ENCODE peak calls at places on chromosomes 6 and 20, in nine cellular contexts. One of them, this sample, is unnamed.

GRCh38 chr20:924639-925038 is 8.5 kb upstream of the ANGPT4 start:
- DNase-seq in HCT116: no peak
- DNase-seq in A549: peak; percentile 25
- DNase-seq in tibial nerve: no peak
- DNase-seq in NB4: peak; percentile 78
- DNase-seq in heart left ventricle: no peak
- DNase-seq in transverse colon: no peak
- DNase-seq in body of pancreas: no peak
- DNase-seq in HepG2: peak; percentile 62
- DNase-seq in this sample: no peak

GRCh38 chr20:53833333-53834043 is 236.9 kb downstream of the BCAS1 start:
- DNase-seq in HCT116: no peak
- DNase-seq in heart left ventricle: no peak
- DNase-seq in HepG2: no peak
- DNase-seq in NB4: peak; percentile 33
- DNase-seq in body of pancreas: peak; percentile 22
- DNase-seq in tibial nerve: no peak
- DNase-seq in A549: no peak
- DNase-seq in transverse colon: no peak
- DNase-seq in this sample: no peak

GRCh38 chr6:72130327-72130726 is 244.0 kb downstream of the RIMS1 start:
- DNase-seq in NB4: no peak
- DNase-seq in A549: no peak
- DNase-seq in HepG2: no peak
- DNase-seq in heart left ventricle: no peak
- DNase-seq in HCT116: no peak
- DNase-seq in transverse colon: no peak
- DNase-seq in tibial nerve: no peak
- DNase-seq in body of pancreas: no peak
- DNase-seq in this sample: no peak

GRCh38 chr6:130143709-130144108 is 79.0 kb downstream of the SAMD3 start:
- DNase-seq in HepG2: no peak
- DNase-seq in transverse colon: no peak
- DNase-seq in heart left ventricle: no peak
- DNase-seq in body of pancreas: no peak
- DNase-seq in HCT116: no peak
- DNase-seq in tibial nerve: no peak
- DNase-seq in A549: no peak
- DNase-seq in NB4: no peak
- DNase-seq in this sample: no peak

GRCh38 chr6:16766043-16766521 is 4.8 kb upstream of the ATXN1 start:
- DNase-seq in body of pancreas: no peak
- DNase-seq in transverse colon: no peak
- DNase-seq in HepG2: no peak
- DNase-seq in NB4: peak; percentile 40
- DNase-seq in heart left ventricle: no peak
- DNase-seq in tibial nerve: no peak
- DNase-seq in A549: peak; percentile 84
- DNase-seq in HCT116: peak; percentile 83
- DNase-seq in this sample: no peak

GRCh38 chr6:91042656-91043055 is 455.8 kb upstream of the MAP3K7 start:
- DNase-seq in tibial nerve: no peak
- DNase-seq in A549: no peak
- DNase-seq in HepG2: no peak
- DNase-seq in NB4: no peak
- DNase-seq in HCT116: no peak
- DNase-seq in body of pancreas: no peak
- DNase-seq in transverse colon: no peak
- DNase-seq in heart left ventricle: no peak
- DNase-seq in this sample: no peak

GRCh38 chr6:147392917-147393625 is 115.4 kb upstream of the SAMD5 start:
- DNase-seq in tibial nerve: no peak
- DNase-seq in transverse colon: no peak
- DNase-seq in HCT116: no peak
- DNase-seq in A549: no peak
- DNase-seq in HepG2: no peak
- DNase-seq in NB4: no peak
- DNase-seq in body of pancreas: no peak
- DNase-seq in heart left ventricle: no peak
- DNase-seq in this sample: no peak

GRCh38 chr20:25867776-25868649 is 171.4 kb upstream of the ZNF337 start:
- DNase-seq in HCT116: no peak
- DNase-seq in heart left ventricle: peak; percentile 88
- DNase-seq in NB4: no peak
- DNase-seq in transverse colon: peak; percentile 64
- DNase-seq in HepG2: no peak
- DNase-seq in A549: peak; percentile 78
- DNase-seq in tibial nerve: no peak
- DNase-seq in body of pancreas: peak; percentile 84
- DNase-seq in this sample: peak; percentile 48

GRCh38 chr20:9218412-9219001 is 149.6 kb downstream of the PLCB4 start:
- DNase-seq in HepG2: no peak
- DNase-seq in A549: no peak
- DNase-seq in HCT116: no peak
- DNase-seq in body of pancreas: no peak
- DNase-seq in transverse colon: no peak
- DNase-seq in heart left ventricle: no peak
- DNase-seq in NB4: peak; percentile 23
- DNase-seq in tibial nerve: no peak
- DNase-seq in this sample: no peak

GRCh38 chr6:148177589-148178233 is 164.9 kb upstream of the SASH1 start:
- DNase-seq in heart left ventricle: peak; percentile 74
- DNase-seq in NB4: peak; percentile 44
- DNase-seq in A549: peak; percentile 63
- DNase-seq in HepG2: peak; percentile 30
- DNase-seq in transverse colon: peak; percentile 70
- DNase-seq in HCT116: peak; percentile 31
- DNase-seq in body of pancreas: peak; percentile 62
- DNase-seq in tibial nerve: peak; percentile 70
- DNase-seq in this sample: peak; percentile 52

GRCh38 chr20:57225830-57226229 is 40.6 kb downstream of the BMP7 start:
- DNase-seq in body of pancreas: no peak
- DNase-seq in heart left ventricle: no peak
- DNase-seq in transverse colon: no peak
- DNase-seq in HepG2: no peak
- DNase-seq in HCT116: no peak
- DNase-seq in A549: no peak
- DNase-seq in tibial nerve: no peak
- DNase-seq in NB4: no peak
- DNase-seq in this sample: no peak

GRCh38 chr6:111793711-111794111 is 79.5 kb downstream of the FYN start:
- DNase-seq in tibial nerve: no peak
- DNase-seq in HCT116: no peak
- DNase-seq in transverse colon: peak; percentile 44
- DNase-seq in body of pancreas: no peak
- DNase-seq in NB4: peak; percentile 88
- DNase-seq in A549: no peak
- DNase-seq in HepG2: peak; percentile 86
- DNase-seq in heart left ventricle: no peak
- DNase-seq in this sample: no peak

GRCh38 chr6:132818404-132819359 is 4.3 kb downstream of the RPS12 start:
- DNase-seq in HCT116: no peak
- DNase-seq in heart left ventricle: no peak
- DNase-seq in body of pancreas: no peak
- DNase-seq in NB4: peak; percentile 33
- DNase-seq in transverse colon: no peak
- DNase-seq in tibial nerve: no peak
- DNase-seq in A549: no peak
- DNase-seq in HepG2: peak; percentile 33
- DNase-seq in this sample: no peak

GRCh38 chr6:166556871-166557322 is 29.6 kb downstream of the RAMACL start:
- DNase-seq in NB4: peak; percentile 78
- DNase-seq in tibial nerve: peak; percentile 64
- DNase-seq in body of pancreas: peak; percentile 95
- DNase-seq in heart left ventricle: peak; percentile 94
- DNase-seq in A549: peak; percentile 52
- DNase-seq in transverse colon: peak; percentile 75
- DNase-seq in HCT116: peak; percentile 86
- DNase-seq in HepG2: no peak
- DNase-seq in this sample: peak; percentile 98
- TF ChIP-seq POLR2A in NB4: no peak
- TF ChIP-seq POLR2A in tibial nerve: peak; percentile 7
- TF ChIP-seq POLR2A in body of pancreas: peak; percentile 59
- TF ChIP-seq POLR2A in heart left ventricle: peak; percentile 46
- TF ChIP-seq POLR2A in A549: no peak
- TF ChIP-seq POLR2A in transverse colon: no peak
- TF ChIP-seq POLR2A in HCT116: no peak
- TF ChIP-seq POLR2A in HepG2: no peak
- TF ChIP-seq POLR2A in this sample: peak; percentile 69

DNA sequence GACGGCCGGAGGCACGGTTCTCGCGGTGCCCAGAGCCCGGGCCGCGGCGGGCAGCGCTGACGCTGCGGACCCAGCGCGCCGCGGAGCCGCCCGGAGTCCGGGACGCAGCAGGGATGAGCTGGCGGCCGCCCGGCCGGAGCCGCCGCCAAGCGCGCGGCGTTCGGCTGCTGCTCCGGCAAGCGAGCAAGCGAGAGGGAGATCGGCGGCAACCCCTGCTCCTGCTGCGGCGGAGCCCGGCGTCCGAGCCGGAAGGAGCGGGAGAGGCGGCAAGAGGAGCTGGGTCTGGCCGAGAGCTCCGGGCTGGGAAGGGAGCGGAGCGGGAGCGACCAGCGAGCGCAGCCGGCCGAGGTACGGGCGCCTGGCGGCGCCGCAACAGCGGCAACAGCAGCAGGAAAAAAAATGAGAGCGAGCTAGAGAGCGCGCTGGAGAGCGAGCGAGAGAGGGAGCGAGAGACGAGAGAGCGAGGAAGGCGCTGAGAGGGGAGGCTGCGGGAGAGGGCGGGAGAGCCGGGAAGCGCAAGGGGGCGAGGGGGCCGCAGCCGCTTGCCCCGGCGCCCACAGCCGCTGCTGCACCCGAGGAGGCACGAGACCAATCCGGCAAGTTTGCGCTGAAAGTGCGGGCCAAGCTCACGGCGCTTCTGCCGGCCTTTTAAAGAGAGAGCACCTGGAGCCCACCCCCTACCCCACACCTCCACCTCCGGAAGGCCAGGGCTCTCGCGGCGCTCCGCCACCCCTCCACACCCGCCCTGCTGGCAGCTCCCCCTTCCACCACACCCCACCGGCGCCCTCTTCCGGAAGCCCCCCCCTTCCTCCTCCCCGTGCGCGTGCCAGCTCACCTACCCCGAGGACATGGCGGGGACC is 496 bp downstream of the GRM4 start:
- DNase-seq in NB4: no peak
- DNase-seq in tibial nerve: no peak
- DNase-seq in A549: peak; percentile 37
- DNase-seq in transverse colon: no peak
- DNase-seq in heart left ventricle: no peak
- DNase-seq in body of pancreas: no peak
- DNase-seq in HCT116: no peak
- DNase-seq in HepG2: no peak
- DNase-seq in this sample: no peak
- H3K4me3 ChIP-seq in NB4: no peak overlapping the region
- H3K4me3 ChIP-seq in tibial nerve: no peak overlapping the region
- H3K4me3 ChIP-seq in A549: peak overlapping the region; percentile 48
- H3K4me3 ChIP-seq in transverse colon: peak overlapping the region; percentile 16
- H3K4me3 ChIP-seq in heart left ventricle: peak overlapping the region; percentile 52
- H3K4me3 ChIP-seq in body of pancreas: no peak overlapping the region
- H3K4me3 ChIP-seq in HCT116: peak overlapping the region; percentile 43
- H3K4me3 ChIP-seq in HepG2: peak overlapping the region; percentile 49
- H3K4me3 ChIP-seq in this sample: peak overlapping the region; percentile 28

GRCh38 chr6:53717571-53717970 is 52.0 kb upstream of the KLHL31 start:
- DNase-seq in body of pancreas: no peak
- DNase-seq in heart left ventricle: no peak
- DNase-seq in NB4: no peak
- DNase-seq in tibial nerve: no peak
- DNase-seq in HCT116: no peak
- DNase-seq in A549: no peak
- DNase-seq in HepG2: no peak
- DNase-seq in transverse colon: no peak
- DNase-seq in this sample: no peak

GRCh38 chr6:53721766-53722165 is 56.2 kb upstream of the KLHL31 start:
- DNase-seq in A549: no peak
- DNase-seq in body of pancreas: no peak
- DNase-seq in HCT116: no peak
- DNase-seq in transverse colon: no peak
- DNase-seq in NB4: no peak
- DNase-seq in tibial nerve: no peak
- DNase-seq in HepG2: no peak
- DNase-seq in heart left ventricle: no peak
- DNase-seq in this sample: no peak

GRCh38 chr6:53715434-53715833 is 49.9 kb upstream of the KLHL31 start:
- DNase-seq in body of pancreas: no peak
- DNase-seq in transverse colon: no peak
- DNase-seq in NB4: no peak
- DNase-seq in HCT116: no peak
- DNase-seq in tibial nerve: no peak
- DNase-seq in A549: no peak
- DNase-seq in HepG2: no peak
- DNase-seq in heart left ventricle: no peak
- DNase-seq in this sample: no peak

GRCh38 chr6:53714888-53715287 is 49.3 kb upstream of the KLHL31 start:
- DNase-seq in transverse colon: no peak
- DNase-seq in NB4: no peak
- DNase-seq in tibial nerve: no peak
- DNase-seq in body of pancreas: no peak
- DNase-seq in heart left ventricle: no peak
- DNase-seq in HCT116: no peak
- DNase-seq in A549: no peak
- DNase-seq in HepG2: peak; percentile 70
- DNase-seq in this sample: no peak

GRCh38 chr6:53718597-53719460 is 53.3 kb upstream of the KLHL31 start:
- DNase-seq in HCT116: peak; percentile 65
- DNase-seq in HepG2: peak; percentile 72
- DNase-seq in NB4: peak; percentile 68
- DNase-seq in transverse colon: peak; percentile 41
- DNase-seq in body of pancreas: peak; percentile 83
- DNase-seq in tibial nerve: no peak
- DNase-seq in heart left ventricle: no peak
- DNase-seq in A549: peak; percentile 64
- DNase-seq in this sample: peak; percentile 71
- TF ChIP-seq POLR2A in HCT116: no peak
- TF ChIP-seq POLR2A in HepG2: no peak
- TF ChIP-seq POLR2A in NB4: no peak
- TF ChIP-seq POLR2A in transverse colon: no peak
- TF ChIP-seq POLR2A in body of pancreas: no peak
- TF ChIP-seq POLR2A in tibial nerve: no peak
- TF ChIP-seq POLR2A in heart left ventricle: no peak
- TF ChIP-seq POLR2A in A549: no peak
- TF ChIP-seq POLR2A in this sample: no peak

DNA sequence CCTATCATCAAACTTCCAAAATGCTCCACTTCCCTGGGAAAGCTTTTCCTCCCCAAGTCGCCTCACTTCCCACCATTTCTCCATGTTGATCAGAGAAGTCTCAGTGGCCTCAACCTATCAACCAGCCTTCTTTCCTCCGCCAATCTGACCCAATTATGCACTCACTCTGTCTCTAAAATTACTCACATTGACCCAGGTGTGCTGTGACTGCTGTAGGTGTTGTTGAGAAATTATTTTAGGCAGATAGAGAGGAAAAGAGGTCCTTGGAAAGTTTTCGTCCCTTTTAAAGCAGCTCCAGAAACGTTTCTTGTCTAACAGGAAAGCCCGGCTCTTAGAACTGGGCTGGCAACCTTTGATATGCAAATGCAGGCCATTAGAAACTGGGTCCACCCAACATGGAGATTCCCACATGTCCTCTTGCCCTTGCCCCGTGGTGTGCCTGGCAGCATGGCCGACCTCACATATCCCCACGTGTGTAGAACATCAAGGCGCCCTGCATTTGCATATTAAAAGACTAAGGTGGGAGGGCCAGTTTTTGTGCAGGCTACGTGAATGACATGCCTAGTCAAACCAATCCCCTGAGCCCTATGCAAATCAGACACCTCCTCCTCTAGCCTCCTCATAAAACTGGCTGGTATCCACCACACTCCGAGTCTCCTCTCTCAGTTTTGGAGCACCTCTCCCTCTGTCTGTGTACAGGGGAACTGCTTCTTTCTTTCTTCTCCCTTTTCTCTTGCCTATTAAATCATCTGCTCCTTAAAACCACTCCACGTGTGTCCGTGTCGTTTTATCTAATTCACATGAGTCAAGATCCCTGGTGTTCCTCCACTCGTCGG is 12.9 kb downstream of the IPCEF1 start:
- DNase-seq in tibial nerve: no peak
- DNase-seq in HepG2: no peak
- DNase-seq in body of pancreas: peak; percentile 88
- DNase-seq in A549: peak; percentile 43
- DNase-seq in heart left ventricle: peak; percentile 42
- DNase-seq in NB4: peak; percentile 35
- DNase-seq in HCT116: peak; percentile 24
- DNase-seq in transverse colon: peak; percentile 79
- DNase-seq in this sample: peak; percentile 80
- H3K4me3 ChIP-seq in tibial nerve: no peak overlapping the region
- H3K4me3 ChIP-seq in HepG2: no peak overlapping the region
- H3K4me3 ChIP-seq in body of pancreas: no peak overlapping the region
- H3K4me3 ChIP-seq in A549: no peak overlapping the region
- H3K4me3 ChIP-seq in heart left ventricle: no peak overlapping the region
- H3K4me3 ChIP-seq in NB4: no peak overlapping the region
- H3K4me3 ChIP-seq in HCT116: no peak overlapping the region
- H3K4me3 ChIP-seq in transverse colon: peak overlapping the region; percentile 9
- H3K4me3 ChIP-seq in this sample: no peak overlapping the region